ENCODE peak calls at places on chromosomes 1 and 21, in seven cellular contexts. B is mucosa of descending colon, J is fibroblast of lung, M is heart right ventricle, D is ascending aorta, T is OCI-LY7, X is HCT116. U is an unnamed sample.

GRCh38 chr1:89809556-89809955 is 11.3 kb upstream of the LRRC8D start:
- DNase-seq in B (no peak), J (no peak), M (no peak), D (no peak), T (no peak), X (no peak), U (no peak)

GRCh38 chr1:64312431-64312830 is 109.0 kb downstream of the UBE2U start:
- DNase-seq in B (no peak), J (no peak), M (no peak), D (no peak), T (no peak), X (no peak), U (no peak)

GRCh38 chr1:55466921-55467320 is 251.8 kb upstream of the USP24 start:
- DNase-seq in B (no peak), J (no peak), M (no peak), D (no peak), T (no peak), X (no peak), U (no peak)

GRCh38 chr1:11320153-11320936 is 47.3 kb downstream of the UBIAD1 start:
- DNase-seq in B (no peak), J (no peak), M (no peak), D (no peak), T (peak; percentile 58), X (no peak), U (no peak)

GRCh38 chr1:158035976-158036583 is 42.6 kb downstream of the KIRREL1 start:
- DNase-seq in B (no peak), J (peak; percentile 80), M (no peak), D (no peak), T (peak; percentile 30), X (peak; percentile 28), U (no peak)

GRCh38 chr1:55612988-55613387 is 397.8 kb upstream of the USP24 start:
- DNase-seq in B (no peak), J (no peak), M (no peak), D (no peak), T (no peak), X (no peak), U (no peak)

GRCh38 chr1:62515055-62515454 is 78.2 kb downstream of the USP1 start:
- DNase-seq in B (no peak), J (peak; percentile 48), M (no peak), D (no peak), T (peak; percentile 1), X (no peak), U (no peak)

GRCh38 chr1:38097256-38097655 is 50.7 kb upstream of the POU3F1 start:
- DNase-seq in B (no peak), J (no peak), M (no peak), D (no peak), T (no peak), X (no peak), U (no peak)

GRCh38 chr1:150148834-150149489 is 754 bp upstream of the PLEKHO1 start:
- DNase-seq in B (no peak), J (no peak), M (no peak), D (no peak), T (no peak), X (no peak), U (no peak)

GRCh38 chr1:89952021-89952995 is 42.6 kb upstream of the ZNF326 start:
- DNase-seq in B (no peak), J (peak; percentile 55), M (no peak), D (no peak), T (no peak), X (no peak), U (no peak)

GRCh38 chr21:40102682-40103081 is 235.4 kb downstream of the PCP4 start:
- DNase-seq in B (no peak), J (no peak), M (no peak), D (no peak), T (no peak), X (no peak), U (no peak)

GRCh38 chr21:35062016-35062415 is 12.9 kb upstream of the RUNX1 start:
- DNase-seq in B (no peak), J (no peak), M (no peak), D (no peak), T (no peak), X (no peak), U (no peak)

GRCh38 chr21:45574081-45574501 is 31.9 kb upstream of the SLC19A1 start:
- DNase-seq in B (no peak), J (no peak), M (no peak), D (no peak), T (no peak), X (no peak), U (no peak)

GRCh38 chr1:16023050-16023653 is 1.3 kb downstream of the CLCNKA start:
- DNase-seq in B (no peak), J (no peak), M (no peak), D (no peak), T (no peak), X (no peak), U (no peak)

GRCh38 chr1:179036844-179037465 is 11.3 kb downstream of the FAM20B start:
- DNase-seq in B (no peak), J (no peak), M (no peak), D (no peak), T (no peak), X (no peak), U (no peak)

GRCh38 chr1:7567376-7567775 is 203.7 kb upstream of the VAMP3 start:
- DNase-seq in B (peak; percentile 60), J (no peak), M (no peak), D (no peak), T (no peak), X (no peak), U (peak; percentile 19)

GRCh38 chr1:82318265-82318664 is 517.5 kb downstream of the ADGRL2 start:
- DNase-seq in B (no peak), J (peak; percentile 32), M (no peak), D (no peak), T (no peak), X (no peak), U (no peak)
- H3K9me3 ChIP-seq in B (no peaks in the 10 kb centered on the region), J (no peaks in the 10 kb centered on the region), M (no peaks in the 10 kb centered on the region), D (no peaks in the 10 kb centered on the region), T (no peaks in the 10 kb centered on the region), X (no peaks in the 10 kb centered on the region), U (no peaks in the 10 kb centered on the region)

GRCh38 chr1:145956776-145957442 is 908 bp downstream of the LIX1L start:
- DNase-seq in B (no peak), J (peak; percentile 65), M (no peak), D (no peak), T (peak; percentile 51), X (no peak), U (peak; percentile 43)

GRCh38 chr1:145959333-145959732 is 1.5 kb upstream of the LIX1L start:
- DNase-seq in B (no peak), J (no peak), M (no peak), D (no peak), T (no peak), X (no peak), U (no peak)

GRCh38 chr1:145958734-145959133 is 917 bp upstream of the LIX1L start:
- DNase-seq in B (no peak), J (no peak), M (no peak), D (no peak), T (no peak), X (no peak), U (no peak)

GRCh38 chr1:145956361-145956760 is 1.5 kb downstream of the LIX1L start:
- DNase-seq in B (no peak), J (no peak), M (no peak), D (no peak), T (no peak), X (no peak), U (no peak)

DNA sequence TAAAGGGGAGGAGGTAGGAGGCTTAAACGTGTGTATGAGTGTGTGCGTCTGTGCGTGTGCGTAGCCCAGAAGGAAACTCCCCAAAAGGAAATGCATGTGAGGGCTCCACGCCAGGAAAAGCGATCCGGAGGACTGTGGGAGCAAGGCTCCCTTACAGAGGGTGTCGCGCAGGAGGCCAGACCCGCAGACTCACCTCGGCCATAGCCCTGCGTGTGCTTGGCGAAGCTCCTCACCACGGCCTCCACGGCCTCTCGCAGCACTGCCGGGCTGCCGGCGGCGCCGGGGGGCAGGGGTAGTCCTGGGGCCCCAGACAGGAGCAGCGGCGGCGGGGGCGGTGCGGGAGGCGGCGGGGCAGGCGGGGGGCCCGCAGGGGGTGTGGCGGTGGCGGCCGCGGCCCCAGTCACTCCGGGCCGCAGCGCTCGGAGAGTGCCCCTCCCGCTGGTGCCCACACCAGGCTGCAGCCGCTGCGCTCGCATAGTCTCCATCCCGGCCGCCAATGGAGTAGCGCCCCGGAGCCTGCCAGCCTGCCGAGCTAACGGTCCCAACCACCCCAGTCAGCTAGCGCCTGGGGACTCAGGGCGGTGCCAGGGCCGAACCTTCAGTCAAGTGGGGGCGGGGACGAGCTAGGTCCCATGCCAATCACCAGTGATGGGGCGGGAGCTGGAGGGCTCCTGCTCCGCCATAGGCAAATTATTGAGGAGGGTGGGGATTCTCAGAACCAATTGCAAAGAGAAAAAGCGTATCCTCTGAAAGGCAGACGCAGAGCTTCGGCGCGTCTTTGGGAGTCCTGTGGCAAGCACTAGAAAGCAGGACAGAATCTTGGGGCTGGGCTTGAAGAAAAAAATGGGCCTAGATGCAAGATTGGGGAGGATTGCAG is at the start of gene LIX1L:
- DNase-seq in B (peak; percentile 96), J (peak; percentile 97), M (peak; percentile 96), D (peak; percentile 91), T (peak; percentile 98), X (peak; percentile 90), U (peak; percentile 96)
- TF ChIP-seq CTCF in B (no peak), J (no peak), M (no peak), D (no peak), T (no peak), X (no peak), U (no peak)

GRCh38 chr1:230375149-230375548 is 51.0 kb downstream of the PGBD5 start:
- DNase-seq in B (no peak), J (no peak), M (no peak), D (no peak), T (no peak), X (no peak), U (no peak)

GRCh38 chr1:230370109-230370508 is 56.0 kb downstream of the PGBD5 start:
- DNase-seq in B (no peak), J (no peak), M (no peak), D (no peak), T (no peak), X (no peak), U (no peak)

GRCh38 chr1:230375795-230376194 is 50.3 kb downstream of the PGBD5 start:
- DNase-seq in B (no peak), J (no peak), M (no peak), D (no peak), T (no peak), X (no peak), U (no peak)

GRCh38 chr1:230368871-230369270 is 57.3 kb downstream of the PGBD5 start:
- DNase-seq in B (no peak), J (no peak), M (no peak), D (no peak), T (no peak), X (no peak), U (no peak)

GRCh38 chr1:230371923-230372703 is 54.0 kb downstream of the PGBD5 start:
- DNase-seq in B (no peak), J (no peak), M (no peak), D (no peak), T (no peak), X (no peak), U (no peak)
- H3K4me3 ChIP-seq in B (no peak overlapping the region), J (no peak overlapping the region), M (no peak overlapping the region), D (no peak overlapping the region), T (no peak overlapping the region), X (no peak overlapping the region), U (no peak overlapping the region)

DNA sequence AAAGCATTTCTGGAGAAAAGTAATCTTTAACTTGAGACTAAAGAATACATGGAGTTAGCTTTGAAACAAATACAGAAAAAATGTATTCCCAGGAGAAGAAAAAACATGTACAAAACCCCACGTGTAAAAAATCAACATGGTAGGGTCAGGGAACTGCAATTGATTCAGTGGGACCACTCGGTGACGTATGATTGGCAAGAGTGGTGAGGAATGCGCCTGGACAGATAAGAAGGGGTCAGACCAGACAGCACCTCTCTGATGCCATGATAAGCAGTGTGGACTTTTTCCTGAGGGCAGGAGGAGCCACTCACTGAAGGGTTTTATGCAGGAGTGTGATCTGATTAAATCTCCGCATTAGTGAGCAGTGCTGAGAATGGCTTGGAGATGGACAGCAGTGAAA is 142.5 kb downstream of the DAB1 start:
- DNase-seq in B (no peak), J (no peak), M (no peak), D (no peak), T (no peak), X (no peak), U (no peak)
- H3K9me3 ChIP-seq in B (no peaks in the 10 kb centered on the region), J (no peaks in the 10 kb centered on the region), M (no peaks in the 10 kb centered on the region), D (no peaks in the 10 kb centered on the region), T (no peaks in the 10 kb centered on the region), X (no peaks in the 10 kb centered on the region), U (no peaks in the 10 kb centered on the region)